ENCODE peak calls at places on chromosomes 3 and 15, in ten cellular contexts. P is stimulated activated CD8-positive, alpha-beta memory T cell treated with anti-CD3 and anti-CD28 coated beads, Interleukin-4, amount 100 ng/mL, for 24 hours; B is fibroblast of pulmonary artery; L is A549; F is activated CD8-positive, alpha-beta T cell treated with anti-CD3 and anti-CD28 coated beads for 36 hours; D is amygdala; S is IMR-90; U is NCI-H1694 treated with DMSO at 0.1 percent for 48 hours; G is RWPE1; W is left cardiac atrium. E is an unnamed sample.

GRCh38 chr3:48187579-48188265 is 495 bp downstream of the CDC25A start:
- DNase-seq in P (peak; percentile 17), B (peak; percentile 63), L (no peak), F (peak; percentile 50), D (no peak), S (no peak), U (no peak), G (peak; percentile 29), W (peak; percentile 71), E (no peak)

GRCh38 chr3:147945968-147946519 is 536.9 kb downstream of the ZIC1 start:
- DNase-seq in P (no peak), B (peak; percentile 91), L (peak; percentile 47), F (no peak), D (no peak), S (peak; percentile 95), U (no peak), G (peak; percentile 48), W (peak; percentile 33), E (no peak)

GRCh38 chr3:75329713-75330112 is 334.4 kb upstream of the FRG2C start:
- DNase-seq in P (no peak), B (no peak), L (no peak), F (no peak), D (no peak), S (no peak), U (no peak), G (no peak), W (no peak), E (no peak)

GRCh38 chr3:190877925-190878324 is 15.4 kb upstream of the GMNC start:
- DNase-seq in P (no peak), B (no peak), L (no peak), F (peak; percentile 35), D (no peak), S (no peak), U (no peak), G (no peak), W (no peak), E (no peak)

GRCh38 chr3:186603159-186603558 is 9.7 kb upstream of the AHSG start:
- DNase-seq in P (no peak), B (no peak), L (no peak), F (no peak), D (no peak), S (no peak), U (no peak), G (no peak), W (no peak), E (no peak)

GRCh38 chr15:90315276-90315982 is 36.7 kb upstream of the ZNF774 start:
- DNase-seq in P (no peak), B (peak; percentile 96), L (no peak), F (no peak), D (no peak), S (peak; percentile 56), U (no peak), G (peak; percentile 51), W (peak; percentile 82), E (no peak)

GRCh38 chr15:101549647-101550046 is 60.1 kb upstream of the PCSK6 start:
- DNase-seq in P (no peak), B (no peak), L (no peak), F (no peak), D (no peak), S (no peak), U (no peak), G (no peak), W (no peak), E (no peak)

GRCh38 chr3:7585052-7585451 is 724.1 kb downstream of the GRM7 start:
- DNase-seq in P (no peak), B (no peak), L (no peak), F (no peak), D (no peak), S (no peak), U (no peak), G (no peak), W (no peak), E (no peak)

GRCh38 chr3:119149484-119149883 is 3.5 kb downstream of the TEX55 start:
- DNase-seq in P (no peak), B (peak; percentile 76), L (no peak), F (no peak), D (no peak), S (peak; percentile 92), U (no peak), G (no peak), W (no peak), E (no peak)

GRCh38 chr3:178295257-178295912 is 240.9 kb upstream of the KCNMB2 start:
- DNase-seq in P (no peak), B (peak; percentile 83), L (no peak), F (no peak), D (no peak), S (peak; percentile 50), U (no peak), G (no peak), W (no peak), E (no peak)

GRCh38 chr15:77851696-77852095 is 219.0 kb upstream of the LINGO1 start:
- DNase-seq in P (no peak), B (no peak), L (no peak), F (no peak), D (no peak), S (no peak), U (peak; percentile 86), G (no peak), W (no peak), E (no peak)

GRCh38 chr3:11600501-11601282 is 43.0 kb downstream of the VGLL4 start:
- DNase-seq in P (no peak), B (peak; percentile 99), L (peak; percentile 79), F (no peak), D (no peak), S (peak; percentile 100), U (no peak), G (peak; percentile 75), W (peak; percentile 80), E (no peak)

GRCh38 chr3:184472723-184473419 is 88.7 kb upstream of the EPHB3 start:
- DNase-seq in P (no peak), B (no peak), L (no peak), F (peak; percentile 14), D (no peak), S (no peak), U (no peak), G (no peak), W (peak; percentile 33), E (no peak)

GRCh38 chr15:100205549-100206295 is 136.1 kb downstream of the ADAMTS17 start:
- DNase-seq in P (no peak), B (no peak), L (no peak), F (no peak), D (no peak), S (no peak), U (no peak), G (no peak), W (no peak), E (no peak)

GRCh38 chr15:47870956-47871625 is 153.8 kb downstream of the SEMA6D start:
- DNase-seq in P (no peak), B (peak; percentile 46), L (no peak), F (no peak), D (no peak), S (peak; percentile 38), U (peak; percentile 82), G (peak; percentile 23), W (no peak), E (no peak)

GRCh38 chr3:8643693-8644365 is 769 bp downstream of the SSUH2 start:
- DNase-seq in P (no peak), B (no peak), L (no peak), F (no peak), D (no peak), S (no peak), U (no peak), G (no peak), W (no peak), E (no peak)

GRCh38 chr15:91465696-91466095 is 365.6 kb downstream of the SV2B start:
- DNase-seq in P (no peak), B (no peak), L (no peak), F (no peak), D (no peak), S (no peak), U (no peak), G (peak; percentile 27), W (no peak), E (no peak)

GRCh38 chr3:141262306-141262705 is 30.7 kb downstream of the PXYLP1 start:
- DNase-seq in P (no peak), B (peak; percentile 40), L (no peak), F (no peak), D (no peak), S (peak; percentile 94), U (peak; percentile 17), G (no peak), W (no peak), E (no peak)

GRCh38 chr3:148255981-148256969 is 441.4 kb upstream of the AGTR1 start:
- DNase-seq in P (no peak), B (no peak), L (no peak), F (no peak), D (no peak), S (no peak), U (no peak), G (no peak), W (no peak), E (no peak)

GRCh38 chr3:52056521-52056967 is at the start of gene DUSP7:
- DNase-seq in P (peak; percentile 67), B (peak; percentile 59), L (peak; percentile 21), F (peak; percentile 72), D (no peak), S (peak; percentile 46), U (peak; percentile 1), G (peak; percentile 38), W (peak; percentile 83), E (peak; percentile 50)

GRCh38 chr15:70955151-70955550 is 62.5 kb downstream of the LRRC49 start:
- DNase-seq in P (no peak), B (peak; percentile 10), L (no peak), F (no peak), D (no peak), S (peak; percentile 49), U (no peak), G (no peak), W (no peak), E (no peak)

GRCh38 chr15:52480990-52481389 is 47.7 kb downstream of the MYO5A start:
- DNase-seq in P (no peak), B (no peak), L (no peak), F (no peak), D (no peak), S (no peak), U (peak; percentile 70), G (no peak), W (no peak), E (no peak)

GRCh38 chr3:14566812-14567211 is 26.7 kb upstream of the GRIP2 start:
- DNase-seq in P (no peak), B (no peak), L (no peak), F (no peak), D (no peak), S (no peak), U (no peak), G (no peak), W (no peak), E (no peak)

GRCh38 chr3:105759442-105760078 is 109.3 kb downstream of the CBLB start:
- DNase-seq in P (no peak), B (no peak), L (no peak), F (no peak), D (no peak), S (no peak), U (no peak), G (no peak), W (no peak), E (no peak)

GRCh38 chr15:67796196-67796699 is 29.1 kb upstream of the SKOR1 start:
- DNase-seq in P (no peak), B (no peak), L (no peak), F (no peak), D (no peak), S (no peak), U (no peak), G (no peak), W (no peak), E (no peak)

GRCh38 chr3:99145031-99145430 is 243.5 kb upstream of the DCBLD2 start:
- DNase-seq in P (no peak), B (no peak), L (no peak), F (no peak), D (no peak), S (no peak), U (no peak), G (no peak), W (no peak), E (no peak)

GRCh38 chr15:66128116-66128715 is 125.3 kb downstream of the MEGF11 start:
- DNase-seq in P (no peak), B (no peak), L (no peak), F (no peak), D (no peak), S (no peak), U (no peak), G (no peak), W (no peak), E (no peak)

GRCh38 chr15:57873564-57874209 is 167.2 kb downstream of the POLR2M start:
- DNase-seq in P (no peak), B (peak; percentile 74), L (no peak), F (no peak), D (no peak), S (peak; percentile 7), U (no peak), G (peak; percentile 52), W (no peak), E (no peak)

E was measured in D721Med.